ENCODE peak calls at places on chromosomes 13 and 19, in eight cellular contexts. S is smooth muscle cell of the brain vasculature; F is CD4-positive, alpha-beta T cell; O is fibroblast of pulmonary artery; P is T-helper 9 cell; B is stimulated activated CD8-positive, alpha-beta memory T cell treated with anti-CD3 and anti-CD28 coated beads, Interleukin-4, amount 100 ng/mL, for 1 hour; M is activated naive CD4-positive, alpha-beta T cell; Y is A549. U is an unnamed sample.

GRCh38 chr19:3508771-3509535 is 2.8 kb downstream of the FZR1 start:
- DNase-seq in S (no peak), F (no peak), O (no peak), P (no peak), B (no peak), M (no peak), Y (no peak), U (no peak)

GRCh38 chr13:31803327-31803726 is 64.0 kb downstream of the RXFP2 start:
- DNase-seq in S (no peak), F (no peak), O (no peak), P (no peak), B (no peak), M (no peak), Y (no peak), U (no peak)

GRCh38 chr13:103006706-103007426 is 59.4 kb downstream of the SLC10A2 start:
- DNase-seq in S (no peak), F (no peak), O (no peak), P (no peak), B (no peak), M (no peak), Y (no peak), U (no peak)

GRCh38 chr13:29105779-29106178 is 285.6 kb downstream of the MTUS2 start:
- DNase-seq in S (no peak), F (no peak), O (no peak), P (no peak), B (no peak), M (no peak), Y (peak; percentile 4), U (no peak)

GRCh38 chr13:32549788-32550187 is 11.2 kb upstream of the N4BP2L2 start:
- DNase-seq in S (no peak), F (no peak), O (no peak), P (no peak), B (no peak), M (no peak), Y (no peak), U (no peak)

GRCh38 chr13:24068472-24068871 is 92.0 kb upstream of the SPATA13 start:
- DNase-seq in S (no peak), F (no peak), O (no peak), P (no peak), B (no peak), M (no peak), Y (no peak), U (no peak)

GRCh38 chr13:46949211-46949610 is 52.4 kb upstream of the HTR2A start:
- DNase-seq in S (no peak), F (no peak), O (no peak), P (no peak), B (no peak), M (no peak), Y (no peak), U (no peak)

GRCh38 chr13:49635599-49636433 is 7.5 kb downstream of the ARL11 start:
- DNase-seq in S (no peak), F (peak; percentile 33), O (peak; percentile 57), P (no peak), B (peak; percentile 8), M (peak; percentile 14), Y (no peak), U (no peak)